ENCODE peak calls at places on chromosomes 4 and X, in six cellular contexts. One of them, this sample, is unnamed.

GRCh38 chr4:4864940-4865704 is 5.7 kb downstream of the MSX1 start:
- DNase-seq in stomach: no peak
- DNase-seq in HCT116: no peak
- DNase-seq in GM12864: no peak
- DNase-seq in adrenal gland: no peak
- DNase-seq in iPS DF 6.9: no peak
- DNase-seq in this sample: no peak

GRCh38 chr4:186570193-186570996 is 15.0 kb upstream of the MTNR1A start:
- DNase-seq in stomach: peak
- DNase-seq in HCT116: no peak
- DNase-seq in GM12864: no peak
- DNase-seq in adrenal gland: no peak
- DNase-seq in iPS DF 6.9: no peak
- DNase-seq in this sample: no peak

GRCh38 chrX:154123241-154124219 is 20.5 kb upstream of the OPN1LW start:
- DNase-seq in stomach: peak
- DNase-seq in HCT116: no peak
- DNase-seq in GM12864: peak
- DNase-seq in adrenal gland: peak
- DNase-seq in iPS DF 6.9: no peak
- DNase-seq in this sample: no peak

GRCh38 chrX:149527705-149528104 is 13.1 kb upstream of the EOLA1 start:
- DNase-seq in stomach: no peak
- DNase-seq in HCT116: no peak
- DNase-seq in GM12864: no peak
- DNase-seq in adrenal gland: no peak
- DNase-seq in iPS DF 6.9: no peak
- DNase-seq in this sample: no peak

GRCh38 chr4:84955168-84955567 is 11.3 kb downstream of the WDFY3 start:
- DNase-seq in stomach: no peak
- DNase-seq in HCT116: no peak
- DNase-seq in GM12864: no peak
- DNase-seq in adrenal gland: no peak
- DNase-seq in iPS DF 6.9: no peak
- DNase-seq in this sample: no peak

GRCh38 chr4:79164961-79165610 is 160.8 kb downstream of the NAA11 start:
- DNase-seq in stomach: no peak
- DNase-seq in HCT116: no peak
- DNase-seq in GM12864: no peak
- DNase-seq in adrenal gland: no peak
- DNase-seq in iPS DF 6.9: no peak
- DNase-seq in this sample: peak

GRCh38 chrX:51461053-51462050 is 35.0 kb downstream of the NUDT11 start:
- DNase-seq in stomach: no peak
- DNase-seq in HCT116: peak
- DNase-seq in GM12864: peak
- DNase-seq in adrenal gland: peak
- DNase-seq in iPS DF 6.9: no peak
- DNase-seq in this sample: no peak

GRCh38 chr4:175935016-175935661 is 123.1 kb upstream of the GPM6A start:
- DNase-seq in stomach: no peak
- DNase-seq in HCT116: peak
- DNase-seq in GM12864: no peak
- DNase-seq in adrenal gland: no peak
- DNase-seq in iPS DF 6.9: peak
- DNase-seq in this sample: no peak

GRCh38 chr4:184053476-184053875 is 148.4 kb downstream of the STOX2 start:
- DNase-seq in stomach: no peak
- DNase-seq in HCT116: no peak
- DNase-seq in GM12864: no peak
- DNase-seq in adrenal gland: no peak
- DNase-seq in iPS DF 6.9: no peak
- DNase-seq in this sample: no peak

GRCh38 chrX:10615931-10616780 is 4.2 kb downstream of the MID1 start:
- DNase-seq in stomach: peak
- DNase-seq in HCT116: no peak
- DNase-seq in GM12864: no peak
- DNase-seq in adrenal gland: peak
- DNase-seq in iPS DF 6.9: no peak
- DNase-seq in this sample: peak

GRCh38 chr4:17817027-17817426 is 6.2 kb downstream of the NCAPG start:
- DNase-seq in stomach: no peak
- DNase-seq in HCT116: peak
- DNase-seq in GM12864: peak
- DNase-seq in adrenal gland: no peak
- DNase-seq in iPS DF 6.9: no peak
- DNase-seq in this sample: no peak

GRCh38 chr4:60729194-60729593 is 470.9 kb upstream of the ADGRL3 start:
- DNase-seq in stomach: no peak
- DNase-seq in HCT116: no peak
- DNase-seq in GM12864: no peak
- DNase-seq in adrenal gland: no peak
- DNase-seq in iPS DF 6.9: no peak
- DNase-seq in this sample: no peak

GRCh38 chr4:168247603-168248002 is 70.9 kb downstream of the DDX60 start:
- DNase-seq in stomach: no peak
- DNase-seq in HCT116: no peak
- DNase-seq in GM12864: no peak
- DNase-seq in adrenal gland: no peak
- DNase-seq in iPS DF 6.9: no peak
- DNase-seq in this sample: no peak

GRCh38 chr4:72899214-72899613 is 170.3 kb downstream of the COX18 start:
- DNase-seq in stomach: no peak
- DNase-seq in HCT116: no peak
- DNase-seq in GM12864: no peak
- DNase-seq in adrenal gland: no peak
- DNase-seq in iPS DF 6.9: no peak
- DNase-seq in this sample: no peak

GRCh38 chrX:9913041-9913440 is 54.1 kb upstream of the CLDN34 start:
- DNase-seq in stomach: no peak
- DNase-seq in HCT116: no peak
- DNase-seq in GM12864: no peak
- DNase-seq in adrenal gland: no peak
- DNase-seq in iPS DF 6.9: no peak
- DNase-seq in this sample: no peak

GRCh38 chr4:142703694-142704309 is 142.3 kb downstream of the INPP4B start:
- DNase-seq in stomach: no peak
- DNase-seq in HCT116: no peak
- DNase-seq in GM12864: no peak
- DNase-seq in adrenal gland: no peak
- DNase-seq in iPS DF 6.9: no peak
- DNase-seq in this sample: no peak

GRCh38 chrX:118974088-118974907 is at the start of gene LONRF3:
- DNase-seq in stomach: peak
- DNase-seq in HCT116: no peak
- DNase-seq in GM12864: no peak
- DNase-seq in adrenal gland: peak
- DNase-seq in iPS DF 6.9: no peak
- DNase-seq in this sample: peak
- H3K4me3 ChIP-seq in stomach: peak
- H3K4me3 ChIP-seq in HCT116: peak
- H3K4me3 ChIP-seq in GM12864: no peak
- H3K4me3 ChIP-seq in adrenal gland: peak
- H3K4me3 ChIP-seq in iPS DF 6.9: peak
- H3K4me3 ChIP-seq in this sample: no peak

GRCh38 chr4:156999175-156999517 is 27.5 kb upstream of the PDGFC start:
- DNase-seq in stomach: peak
- DNase-seq in HCT116: peak
- DNase-seq in GM12864: no peak
- DNase-seq in adrenal gland: peak
- DNase-seq in iPS DF 6.9: peak
- DNase-seq in this sample: no peak
- H3K4me3 ChIP-seq in stomach: no peak
- H3K4me3 ChIP-seq in HCT116: no peak
- H3K4me3 ChIP-seq in GM12864: no peak
- H3K4me3 ChIP-seq in adrenal gland: no peak
- H3K4me3 ChIP-seq in iPS DF 6.9: no peak
- H3K4me3 ChIP-seq in this sample: no peak

GRCh38 chr4:1767770-1768366 is 25.2 kb upstream of the FGFR3 start:
- DNase-seq in stomach: peak
- DNase-seq in HCT116: no peak
- DNase-seq in GM12864: no peak
- DNase-seq in adrenal gland: peak
- DNase-seq in iPS DF 6.9: no peak
- DNase-seq in this sample: peak
- H3K4me3 ChIP-seq in stomach: peak
- H3K4me3 ChIP-seq in HCT116: peak
- H3K4me3 ChIP-seq in GM12864: no peak
- H3K4me3 ChIP-seq in adrenal gland: peak
- H3K4me3 ChIP-seq in iPS DF 6.9: peak
- H3K4me3 ChIP-seq in this sample: peak

GRCh38 chrX:49043987-49044281 is 777 bp upstream of the TFE3 start:
- DNase-seq in stomach: no peak
- DNase-seq in HCT116: no peak
- DNase-seq in GM12864: no peak
- DNase-seq in adrenal gland: no peak
- DNase-seq in iPS DF 6.9: no peak
- DNase-seq in this sample: no peak
- H3K4me3 ChIP-seq in stomach: peak
- H3K4me3 ChIP-seq in HCT116: peak
- H3K4me3 ChIP-seq in GM12864: peak
- H3K4me3 ChIP-seq in adrenal gland: no peak
- H3K4me3 ChIP-seq in iPS DF 6.9: peak
- H3K4me3 ChIP-seq in this sample: peak

DNA sequence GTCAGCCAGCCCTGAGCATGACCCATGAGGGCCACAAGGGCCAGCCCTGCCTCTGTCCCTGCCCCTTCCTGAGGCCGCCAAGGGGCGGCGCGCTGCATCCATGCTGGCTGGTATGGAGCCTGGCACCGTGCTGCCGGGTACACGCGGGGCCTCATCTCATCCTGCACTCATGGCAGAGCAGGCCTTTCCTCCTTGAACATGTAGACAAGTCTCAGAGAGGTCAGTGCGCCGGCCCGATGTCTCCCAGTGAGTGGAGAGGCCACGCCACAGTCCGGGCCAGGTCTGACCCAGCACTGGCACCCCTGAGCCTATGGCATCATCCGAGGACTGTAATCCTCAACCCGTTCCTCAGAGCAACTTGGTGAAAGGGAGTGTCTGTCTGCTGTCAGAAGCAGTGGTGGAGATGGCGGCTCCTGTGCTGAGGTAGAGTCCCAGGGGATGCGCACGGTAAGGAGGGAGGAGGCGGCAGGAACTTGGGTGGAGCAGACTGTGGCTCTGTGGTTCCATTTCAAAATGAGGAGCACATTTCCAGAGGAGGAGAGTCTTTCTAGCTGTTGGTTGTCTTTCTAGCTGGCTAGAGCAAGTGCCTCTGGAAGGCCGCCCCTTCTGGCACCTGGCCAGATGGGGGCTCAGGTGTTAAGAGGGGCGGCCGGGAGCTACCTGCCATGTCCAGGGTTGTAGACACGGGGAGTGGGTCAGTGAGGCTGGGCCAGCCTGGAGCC is 32.8 kb downstream of the TRMT44 start:
- DNase-seq in stomach: no peak
- DNase-seq in HCT116: no peak
- DNase-seq in GM12864: no peak
- DNase-seq in adrenal gland: no peak
- DNase-seq in iPS DF 6.9: no peak
- DNase-seq in this sample: no peak
- H3K4me3 ChIP-seq in stomach: no peak
- H3K4me3 ChIP-seq in HCT116: no peak
- H3K4me3 ChIP-seq in GM12864: no peak
- H3K4me3 ChIP-seq in adrenal gland: no peak
- H3K4me3 ChIP-seq in iPS DF 6.9: no peak
- H3K4me3 ChIP-seq in this sample: no peak

GRCh38 chr4:54065282-54066087 is 1.1 kb upstream of the CHIC2 start:
- DNase-seq in stomach: no peak
- DNase-seq in HCT116: no peak
- DNase-seq in GM12864: no peak
- DNase-seq in adrenal gland: peak
- DNase-seq in iPS DF 6.9: no peak
- DNase-seq in this sample: no peak
- H3K4me3 ChIP-seq in stomach: peak
- H3K4me3 ChIP-seq in HCT116: no peak
- H3K4me3 ChIP-seq in GM12864: no peak
- H3K4me3 ChIP-seq in adrenal gland: no peak
- H3K4me3 ChIP-seq in iPS DF 6.9: no peak
- H3K4me3 ChIP-seq in this sample: peak

DNA sequence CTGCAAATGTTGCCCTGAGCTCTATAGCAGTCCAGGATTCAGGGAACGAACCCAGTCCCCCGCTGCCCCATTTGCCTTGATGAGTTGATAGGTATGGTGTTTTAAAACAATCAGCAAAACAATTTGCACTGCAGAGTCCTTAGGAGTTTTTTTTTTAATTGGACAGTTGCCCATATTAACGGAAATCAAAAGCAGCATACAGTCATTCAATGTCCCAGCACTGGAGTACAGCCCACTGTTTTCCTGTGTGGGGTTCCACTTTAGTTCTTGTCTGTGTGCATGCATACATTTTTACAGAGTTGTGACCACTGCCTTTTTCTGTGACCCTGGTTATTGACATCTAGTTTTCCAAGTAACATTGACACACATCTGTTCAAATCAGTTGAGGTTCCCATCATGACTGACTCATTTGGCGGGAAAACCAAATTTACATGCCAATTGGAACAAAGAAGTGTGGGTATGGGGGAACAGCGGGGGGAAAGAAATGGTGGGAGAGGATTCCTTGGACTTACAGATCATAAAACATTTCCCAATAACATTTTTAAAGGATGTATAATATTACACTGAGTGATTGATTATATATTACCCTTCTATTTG is 83.3 kb downstream of the HPRT1 start:
- DNase-seq in stomach: no peak
- DNase-seq in HCT116: no peak
- DNase-seq in GM12864: no peak
- DNase-seq in adrenal gland: no peak
- DNase-seq in iPS DF 6.9: no peak
- DNase-seq in this sample: no peak
- H3K4me3 ChIP-seq in stomach: no peak
- H3K4me3 ChIP-seq in HCT116: no peak
- H3K4me3 ChIP-seq in GM12864: no peak
- H3K4me3 ChIP-seq in adrenal gland: no peak
- H3K4me3 ChIP-seq in iPS DF 6.9: no peak
- H3K4me3 ChIP-seq in this sample: no peak

This sample was measured in WERI-Rb-1.